ENCODE peak calls at places on chromosomes 2 and 18, in five cellular contexts. One of them, this sample, is unnamed.

GRCh38 chr2:15348028-15348427 is 213.1 kb downstream of the NBAS start:
- DNase-seq in Peyer's patch: no peak
- DNase-seq in kidney epithelial cell: no peak
- DNase-seq in right atrium auricular region: no peak
- DNase-seq in astrocyte of the cerebellum: no peak
- DNase-seq in this sample: no peak

GRCh38 chr2:219998099-219998498 is 370.7 kb downstream of the SLC4A3 start:
- DNase-seq in Peyer's patch: no peak
- DNase-seq in kidney epithelial cell: no peak
- DNase-seq in right atrium auricular region: no peak
- DNase-seq in astrocyte of the cerebellum: no peak
- DNase-seq in this sample: no peak

GRCh38 chr18:68267583-68267982 is 447.3 kb downstream of the TMX3 start:
- DNase-seq in Peyer's patch: no peak
- DNase-seq in kidney epithelial cell: no peak
- DNase-seq in right atrium auricular region: no peak
- DNase-seq in astrocyte of the cerebellum: no peak
- DNase-seq in this sample: no peak

GRCh38 chr18:48993586-48993985 is 42.8 kb upstream of the SMAD7 start:
- DNase-seq in Peyer's patch: no peak
- DNase-seq in kidney epithelial cell: no peak
- DNase-seq in right atrium auricular region: no peak
- DNase-seq in astrocyte of the cerebellum: no peak
- DNase-seq in this sample: no peak

GRCh38 chr2:38123862-38124261 is 47.9 kb upstream of the CYP1B1 start:
- DNase-seq in Peyer's patch: no peak
- DNase-seq in kidney epithelial cell: no peak
- DNase-seq in right atrium auricular region: no peak
- DNase-seq in astrocyte of the cerebellum: no peak
- DNase-seq in this sample: no peak

GRCh38 chr2:108884629-108885028 is 98.1 kb downstream of the CCDC138 start:
- DNase-seq in Peyer's patch: no peak
- DNase-seq in kidney epithelial cell: no peak
- DNase-seq in right atrium auricular region: no peak
- DNase-seq in astrocyte of the cerebellum: no peak
- DNase-seq in this sample: no peak

GRCh38 chr2:204152616-204153015 is 216.1 kb downstream of the ICOS start:
- DNase-seq in Peyer's patch: no peak
- DNase-seq in kidney epithelial cell: no peak
- DNase-seq in right atrium auricular region: no peak
- DNase-seq in astrocyte of the cerebellum: no peak
- DNase-seq in this sample: no peak

GRCh38 chr2:24906466-24906865 is 13.6 kb downstream of the ADCY3 start:
- DNase-seq in Peyer's patch: no peak
- DNase-seq in kidney epithelial cell: no peak
- DNase-seq in right atrium auricular region: no peak
- DNase-seq in astrocyte of the cerebellum: no peak
- DNase-seq in this sample: no peak

GRCh38 chr2:113965644-113966043 is 75.8 kb downstream of the ACTR3 start:
- DNase-seq in Peyer's patch: peak; percentile 68
- DNase-seq in kidney epithelial cell: no peak
- DNase-seq in right atrium auricular region: no peak
- DNase-seq in astrocyte of the cerebellum: no peak
- DNase-seq in this sample: no peak

GRCh38 chr2:46706264-46706983 is 209.2 kb downstream of the MCFD2 start:
- DNase-seq in Peyer's patch: no peak
- DNase-seq in kidney epithelial cell: no peak
- DNase-seq in right atrium auricular region: no peak
- DNase-seq in astrocyte of the cerebellum: no peak
- DNase-seq in this sample: no peak

GRCh38 chr2:204477358-204477950 is 67.8 kb upstream of the PARD3B start:
- DNase-seq in Peyer's patch: no peak
- DNase-seq in kidney epithelial cell: no peak
- DNase-seq in right atrium auricular region: no peak
- DNase-seq in astrocyte of the cerebellum: no peak
- DNase-seq in this sample: no peak

GRCh38 chr2:46841621-46842020 is 74.0 kb downstream of the MCFD2 start:
- DNase-seq in Peyer's patch: peak; percentile 69
- DNase-seq in kidney epithelial cell: no peak
- DNase-seq in right atrium auricular region: no peak
- DNase-seq in astrocyte of the cerebellum: no peak
- DNase-seq in this sample: no peak

GRCh38 chr2:232927793-232928563 is 57.9 kb downstream of the SNORC start:
- DNase-seq in Peyer's patch: no peak
- DNase-seq in kidney epithelial cell: no peak
- DNase-seq in right atrium auricular region: no peak
- DNase-seq in astrocyte of the cerebellum: no peak
- DNase-seq in this sample: no peak

DNA sequence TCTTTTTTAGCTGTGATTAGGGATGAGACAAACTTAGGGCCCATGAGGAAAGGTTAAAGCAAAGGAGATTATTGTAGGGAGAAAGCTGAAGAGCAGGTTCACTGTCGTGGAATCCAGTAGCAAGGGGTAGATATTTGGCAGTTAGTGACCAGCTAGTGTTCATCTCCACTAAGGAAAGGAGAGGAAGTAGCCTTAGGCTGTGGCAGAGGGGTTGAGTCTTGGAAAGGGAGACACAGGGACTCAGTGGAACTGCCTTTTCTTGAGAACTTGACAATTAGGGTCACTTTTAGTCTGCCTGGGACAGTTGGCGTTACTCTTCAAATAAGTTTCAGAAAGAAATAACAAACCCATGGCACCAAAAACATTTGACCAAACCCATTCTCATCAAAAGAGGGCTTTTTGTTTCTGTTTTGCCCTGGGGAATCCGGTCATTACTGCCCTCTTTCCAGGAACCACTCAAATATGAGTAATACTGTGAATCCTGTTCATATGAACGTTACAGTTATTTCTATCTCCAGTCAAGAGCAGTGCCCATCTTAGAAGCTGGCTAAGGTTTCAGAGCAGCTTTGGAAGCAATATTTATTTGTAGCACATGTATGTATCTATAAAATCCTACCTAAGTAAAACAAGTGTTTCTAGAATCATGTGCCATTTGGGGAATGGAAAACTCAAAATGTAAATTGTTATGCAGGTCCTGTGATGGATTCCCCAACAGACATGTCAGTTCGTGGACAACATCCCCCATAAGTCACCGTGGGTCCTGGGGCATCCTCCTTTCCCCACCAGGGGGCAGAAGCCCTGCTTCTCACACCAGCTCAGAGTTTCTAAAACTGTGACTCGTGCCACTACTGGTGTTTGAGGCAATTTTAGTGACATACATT is 77.3 kb upstream of the PHLPP1 start:
- DNase-seq in Peyer's patch: peak; percentile 66
- DNase-seq in kidney epithelial cell: no peak
- DNase-seq in right atrium auricular region: no peak
- DNase-seq in astrocyte of the cerebellum: no peak
- DNase-seq in this sample: no peak
- TF ChIP-seq CTCF in Peyer's patch: no peak
- TF ChIP-seq CTCF in kidney epithelial cell: peak; percentile 43
- TF ChIP-seq CTCF in right atrium auricular region: no peak
- TF ChIP-seq CTCF in astrocyte of the cerebellum: peak; percentile 25
- TF ChIP-seq CTCF in this sample: peak; percentile 31

GRCh38 chr2:211413746-211414145 is 857.3 kb downstream of the CPS1 start:
- DNase-seq in Peyer's patch: no peak
- DNase-seq in kidney epithelial cell: no peak
- DNase-seq in right atrium auricular region: no peak
- DNase-seq in astrocyte of the cerebellum: no peak
- DNase-seq in this sample: no peak

GRCh38 chr2:211417544-211417943 is 861.1 kb downstream of the CPS1 start:
- DNase-seq in Peyer's patch: no peak
- DNase-seq in kidney epithelial cell: no peak
- DNase-seq in right atrium auricular region: no peak
- DNase-seq in astrocyte of the cerebellum: no peak
- DNase-seq in this sample: no peak

GRCh38 chr2:211416373-211416772 is 860.0 kb downstream of the CPS1 start:
- DNase-seq in Peyer's patch: no peak
- DNase-seq in kidney epithelial cell: no peak
- DNase-seq in right atrium auricular region: no peak
- DNase-seq in astrocyte of the cerebellum: no peak
- DNase-seq in this sample: no peak
- TF ChIP-seq CTCF in Peyer's patch: no peak
- TF ChIP-seq CTCF in kidney epithelial cell: no peak
- TF ChIP-seq CTCF in right atrium auricular region: no peak
- TF ChIP-seq CTCF in astrocyte of the cerebellum: no peak
- TF ChIP-seq CTCF in this sample: no peak

GRCh38 chr2:43207553-43208300 is 18.7 kb downstream of the ZFP36L2 start:
- DNase-seq in Peyer's patch: peak; percentile 74
- DNase-seq in kidney epithelial cell: no peak
- DNase-seq in right atrium auricular region: no peak
- DNase-seq in astrocyte of the cerebellum: no peak
- DNase-seq in this sample: no peak
- TF ChIP-seq CTCF in Peyer's patch: no peak
- TF ChIP-seq CTCF in kidney epithelial cell: no peak
- TF ChIP-seq CTCF in right atrium auricular region: no peak
- TF ChIP-seq CTCF in astrocyte of the cerebellum: no peak
- TF ChIP-seq CTCF in this sample: no peak

GRCh38 chr2:42054657-42055430 is 7.0 kb downstream of the PKDCC start:
- DNase-seq in Peyer's patch: peak; percentile 81
- DNase-seq in kidney epithelial cell: no peak
- DNase-seq in right atrium auricular region: no peak
- DNase-seq in astrocyte of the cerebellum: no peak
- DNase-seq in this sample: no peak
- TF ChIP-seq CTCF in Peyer's patch: no peak
- TF ChIP-seq CTCF in kidney epithelial cell: no peak
- TF ChIP-seq CTCF in right atrium auricular region: no peak
- TF ChIP-seq CTCF in astrocyte of the cerebellum: no peak
- TF ChIP-seq CTCF in this sample: no peak

GRCh38 chr2:85019121-85019520 is 48.2 kb downstream of the KCMF1 start:
- DNase-seq in Peyer's patch: no peak
- DNase-seq in kidney epithelial cell: peak; percentile 26
- DNase-seq in right atrium auricular region: no peak
- DNase-seq in astrocyte of the cerebellum: no peak
- DNase-seq in this sample: no peak

GRCh38 chr2:85017436-85018048 is 46.6 kb downstream of the KCMF1 start:
- DNase-seq in Peyer's patch: no peak
- DNase-seq in kidney epithelial cell: no peak
- DNase-seq in right atrium auricular region: no peak
- DNase-seq in astrocyte of the cerebellum: peak; percentile 11
- DNase-seq in this sample: no peak

GRCh38 chr2:85012855-85013254 is 41.9 kb downstream of the KCMF1 start:
- DNase-seq in Peyer's patch: no peak
- DNase-seq in kidney epithelial cell: no peak
- DNase-seq in right atrium auricular region: no peak
- DNase-seq in astrocyte of the cerebellum: no peak
- DNase-seq in this sample: no peak

GRCh38 chr2:85018049-85018447 is 47.1 kb downstream of the KCMF1 start:
- DNase-seq in Peyer's patch: no peak
- DNase-seq in kidney epithelial cell: no peak
- DNase-seq in right atrium auricular region: no peak
- DNase-seq in astrocyte of the cerebellum: no peak
- DNase-seq in this sample: no peak

DNA sequence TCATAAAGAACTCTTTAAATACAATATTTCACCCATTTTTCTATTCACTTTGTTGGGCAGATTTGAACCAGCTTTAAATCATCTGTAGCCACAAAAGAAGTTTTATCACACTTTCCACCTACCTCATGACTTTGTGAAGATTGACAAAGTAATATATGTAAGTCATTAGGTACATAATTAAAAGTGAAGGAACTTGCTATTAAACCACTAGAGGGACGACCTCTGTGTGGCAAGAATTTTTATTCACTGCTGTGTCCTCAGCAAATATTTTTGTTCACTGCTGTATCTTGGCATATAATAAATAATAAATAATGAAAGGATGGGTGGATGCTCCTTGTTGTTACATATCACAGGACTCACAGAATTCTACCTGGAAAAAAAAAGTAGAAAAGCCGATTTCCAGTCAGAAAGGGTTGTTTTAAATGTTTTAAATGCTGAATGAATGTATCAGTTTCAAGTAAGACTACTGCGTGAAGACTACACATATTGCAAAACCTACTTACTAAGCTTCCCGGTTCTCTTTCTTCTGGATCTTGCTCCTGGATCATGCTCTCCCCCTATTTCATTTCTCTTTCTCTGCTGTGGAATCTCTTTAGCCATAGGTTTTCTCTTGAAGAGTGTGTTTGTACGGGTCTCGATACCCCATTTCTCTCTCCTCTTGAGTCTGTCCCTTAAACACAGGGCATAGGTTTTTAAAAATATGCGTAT is 44.8 kb downstream of the KCMF1 start:
- DNase-seq in Peyer's patch: no peak
- DNase-seq in kidney epithelial cell: no peak
- DNase-seq in right atrium auricular region: no peak
- DNase-seq in astrocyte of the cerebellum: no peak
- DNase-seq in this sample: no peak
- TF ChIP-seq CTCF in Peyer's patch: no peak
- TF ChIP-seq CTCF in kidney epithelial cell: no peak
- TF ChIP-seq CTCF in right atrium auricular region: no peak
- TF ChIP-seq CTCF in astrocyte of the cerebellum: peak; percentile 6
- TF ChIP-seq CTCF in this sample: no peak

GRCh38 chr2:111900859-111901258 is 2.5 kb downstream of the MERTK start:
- DNase-seq in Peyer's patch: peak; percentile 61
- DNase-seq in kidney epithelial cell: no peak
- DNase-seq in right atrium auricular region: no peak
- DNase-seq in astrocyte of the cerebellum: no peak
- DNase-seq in this sample: no peak
- TF ChIP-seq CTCF in Peyer's patch: no peak
- TF ChIP-seq CTCF in kidney epithelial cell: peak; percentile 66
- TF ChIP-seq CTCF in right atrium auricular region: peak; percentile 21
- TF ChIP-seq CTCF in astrocyte of the cerebellum: peak; percentile 54
- TF ChIP-seq CTCF in this sample: peak; percentile 37

GRCh38 chr2:30339071-30339470 is 107.7 kb downstream of the LBH start:
- DNase-seq in Peyer's patch: no peak
- DNase-seq in kidney epithelial cell: no peak
- DNase-seq in right atrium auricular region: no peak
- DNase-seq in astrocyte of the cerebellum: no peak
- DNase-seq in this sample: no peak

GRCh38 chr2:30336978-30337841 is 105.9 kb downstream of the LBH start:
- DNase-seq in Peyer's patch: peak; percentile 81
- DNase-seq in kidney epithelial cell: no peak
- DNase-seq in right atrium auricular region: no peak
- DNase-seq in astrocyte of the cerebellum: no peak
- DNase-seq in this sample: no peak

GRCh38 chr2:30334738-30335426 is 103.5 kb downstream of the LBH start:
- DNase-seq in Peyer's patch: peak; percentile 61
- DNase-seq in kidney epithelial cell: no peak
- DNase-seq in right atrium auricular region: no peak
- DNase-seq in astrocyte of the cerebellum: no peak
- DNase-seq in this sample: no peak

GRCh38 chr2:30338475-30338874 is 107.1 kb downstream of the LBH start:
- DNase-seq in Peyer's patch: no peak
- DNase-seq in kidney epithelial cell: no peak
- DNase-seq in right atrium auricular region: no peak
- DNase-seq in astrocyte of the cerebellum: no peak
- DNase-seq in this sample: no peak

DNA sequence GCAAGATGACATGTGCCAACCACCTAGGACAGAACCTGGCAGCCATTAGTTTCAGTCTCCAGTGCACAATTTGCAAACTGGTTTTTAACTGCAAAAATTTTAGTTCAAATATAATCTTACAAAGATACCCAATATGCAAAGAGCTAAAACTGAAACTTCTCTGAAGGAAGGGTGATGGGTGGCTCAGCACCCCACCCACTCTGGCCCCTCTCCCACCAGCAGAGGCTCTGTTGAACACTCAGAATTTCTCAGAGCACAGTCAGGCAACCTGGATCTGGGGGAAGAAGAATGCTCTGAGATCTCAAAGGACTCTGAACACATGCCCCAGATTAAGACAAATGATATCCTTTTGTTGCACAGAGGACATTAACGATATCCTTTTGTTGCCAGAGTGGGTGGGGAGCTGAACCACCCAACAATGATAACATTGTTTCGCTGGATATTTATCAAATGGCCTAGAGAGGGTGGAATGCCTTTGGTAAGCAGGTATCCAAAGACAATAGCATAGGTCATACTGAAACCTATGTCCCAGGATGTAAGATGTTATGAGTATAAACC is 104.7 kb downstream of the LBH start:
- DNase-seq in Peyer's patch: no peak
- DNase-seq in kidney epithelial cell: no peak
- DNase-seq in right atrium auricular region: no peak
- DNase-seq in astrocyte of the cerebellum: no peak
- DNase-seq in this sample: no peak
- TF ChIP-seq CTCF in Peyer's patch: no peak
- TF ChIP-seq CTCF in kidney epithelial cell: no peak
- TF ChIP-seq CTCF in right atrium auricular region: no peak
- TF ChIP-seq CTCF in astrocyte of the cerebellum: no peak
- TF ChIP-seq CTCF in this sample: no peak